ENCODE peak calls at places on chromosomes 13 and 19, in six cellular contexts. Q is HepG2, O is GM12878, P is K562, U is HCT116, R is H1. K is an unnamed sample.

GRCh38 chr13:47033216-47033615 is 136.4 kb upstream of the HTR2A start:
- DNase-seq in Q (no peak), O (no peak), P (peak), U (no peak), R (no peak), K (no peak)

GRCh38 chr19:45253396-45254027 is 2.4 kb downstream of the MARK4 start:
- DNase-seq in Q (no peak), O (no peak), P (no peak), U (no peak), R (no peak), K (no peak)

GRCh38 chr13:103097366-103097928 is 31.2 kb upstream of the SLC10A2 start:
- DNase-seq in Q (no peak), O (no peak), P (no peak), U (no peak), R (no peak), K (no peak)

GRCh38 chr19:8904597-8904996 is 72.4 kb downstream of the MBD3L1 start:
- DNase-seq in Q (no peak), O (no peak), P (no peak), U (no peak), R (no peak), K (no peak)

GRCh38 chr13:114055766-114056165 is 76.7 kb downstream of the RASA3 start:
- DNase-seq in Q (no peak), O (no peak), P (no peak), U (no peak), R (no peak), K (no peak)

GRCh38 chr13:29743229-29743786 is 107.1 kb downstream of the UBL3 start:
- DNase-seq in Q (no peak), O (no peak), P (no peak), U (no peak), R (no peak), K (no peak)

GRCh38 chr19:28465317-28466086 is 747.4 kb downstream of the UQCRFS1 start:
- DNase-seq in Q (no peak), O (no peak), P (no peak), U (no peak), R (no peak), K (no peak)

GRCh38 chr13:103236213-103236612 is 170.0 kb upstream of the SLC10A2 start:
- DNase-seq in Q (no peak), O (no peak), P (no peak), U (no peak), R (no peak), K (no peak)

GRCh38 chr19:44891016-44891882 is at the start of gene TOMM40:
- DNase-seq in Q (peak), O (no peak), P (no peak), U (no peak), R (no peak), K (peak)

GRCh38 chr19:48480151-48480475 is 10.9 kb downstream of the CYTH2 start:
- DNase-seq in Q (no peak), O (no peak), P (no peak), U (no peak), R (no peak), K (no peak)

GRCh38 chr19:40691421-40692211 is 1.2 kb upstream of the NUMBL start:
- DNase-seq in Q (no peak), O (no peak), P (peak), U (no peak), R (no peak), K (peak)

DNA sequence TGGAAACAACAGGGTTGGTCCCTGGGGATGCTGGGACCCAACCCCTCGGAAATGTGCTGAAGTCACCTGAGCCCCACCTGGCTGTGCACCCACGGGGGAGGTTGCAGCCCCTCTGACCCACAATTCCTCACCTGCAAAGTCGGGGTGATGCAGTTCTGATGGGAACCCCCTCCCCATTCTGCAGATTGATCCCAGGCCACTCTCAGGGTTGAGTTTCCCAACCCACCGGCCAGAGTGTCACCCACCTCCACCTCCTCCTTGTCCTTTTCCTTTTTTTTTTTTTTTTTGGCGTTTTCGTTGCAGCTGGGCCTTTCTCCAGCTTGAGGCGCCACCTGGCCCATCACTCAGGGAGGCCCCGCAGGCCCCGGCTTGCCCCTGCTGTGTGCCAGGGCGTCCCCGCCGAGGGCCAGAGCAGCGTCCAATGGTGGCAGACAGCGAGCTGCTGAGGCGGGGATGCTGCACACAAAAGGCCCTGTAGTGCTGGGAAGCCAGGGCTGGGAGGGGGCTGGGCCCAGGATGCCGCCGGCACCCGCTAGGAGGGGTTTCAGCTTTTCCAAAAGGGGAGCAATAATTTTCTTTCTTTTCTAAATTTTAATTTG is 4.6 kb downstream of the PIK3R2 start:
- DNase-seq in Q (no peak), O (no peak), P (no peak), U (no peak), R (no peak), K (no peak)
- TF ChIP-seq ZNF274 in Q (no peak), O (no peak), P (no peak), U (no peak), R (no peak), K (no peak)

GRCh38 chr19:5154129-5154798 is 185.4 kb downstream of the KDM4B start:
- DNase-seq in Q (peak), O (no peak), P (peak), U (no peak), R (no peak), K (no peak)
- TF ChIP-seq YY1 in Q (no peak), O (no peak), P (no peak), U (no peak), R (peak), K (no peak)

DNA sequence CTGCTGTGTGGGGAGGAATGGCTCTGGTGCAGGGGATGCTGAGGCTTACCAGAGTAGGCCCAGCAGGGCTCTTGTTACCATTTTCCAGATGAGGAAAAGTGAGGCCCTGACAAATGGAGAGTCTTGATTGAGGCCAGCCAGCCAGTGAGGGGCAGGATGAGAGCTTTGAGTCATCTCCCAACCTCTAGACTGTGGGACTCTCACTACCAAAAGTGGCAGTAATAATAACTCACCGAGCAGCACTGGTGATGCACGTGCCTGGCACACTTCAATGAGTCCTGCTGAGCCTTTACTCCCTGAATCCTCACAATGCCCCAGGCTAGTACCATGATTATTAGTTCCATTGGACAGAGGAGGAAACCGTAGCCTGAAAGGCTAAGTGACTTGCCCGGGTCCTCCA is 7.8 kb downstream of the CIC start:
- DNase-seq in Q (no peak), O (no peak), P (no peak), U (no peak), R (no peak), K (no peak)
- TF ChIP-seq ZNF274 in Q (no peak), O (no peak), P (no peak), U (no peak), R (no peak), K (no peak)

GRCh38 chr19:5052945-5053485 is 84.1 kb downstream of the KDM4B start:
- DNase-seq in Q (no peak), O (no peak), P (no peak), U (no peak), R (no peak), K (no peak)

GRCh38 chr19:5052515-5052914 is 83.6 kb downstream of the KDM4B start:
- DNase-seq in Q (no peak), O (no peak), P (no peak), U (no peak), R (no peak), K (no peak)

GRCh38 chr19:5055457-5055776 is 86.5 kb downstream of the KDM4B start:
- DNase-seq in Q (no peak), O (no peak), P (no peak), U (no peak), R (no peak), K (no peak)

GRCh38 chr19:5053661-5054060 is 84.7 kb downstream of the KDM4B start:
- DNase-seq in Q (no peak), O (no peak), P (no peak), U (no peak), R (no peak), K (no peak)

DNA sequence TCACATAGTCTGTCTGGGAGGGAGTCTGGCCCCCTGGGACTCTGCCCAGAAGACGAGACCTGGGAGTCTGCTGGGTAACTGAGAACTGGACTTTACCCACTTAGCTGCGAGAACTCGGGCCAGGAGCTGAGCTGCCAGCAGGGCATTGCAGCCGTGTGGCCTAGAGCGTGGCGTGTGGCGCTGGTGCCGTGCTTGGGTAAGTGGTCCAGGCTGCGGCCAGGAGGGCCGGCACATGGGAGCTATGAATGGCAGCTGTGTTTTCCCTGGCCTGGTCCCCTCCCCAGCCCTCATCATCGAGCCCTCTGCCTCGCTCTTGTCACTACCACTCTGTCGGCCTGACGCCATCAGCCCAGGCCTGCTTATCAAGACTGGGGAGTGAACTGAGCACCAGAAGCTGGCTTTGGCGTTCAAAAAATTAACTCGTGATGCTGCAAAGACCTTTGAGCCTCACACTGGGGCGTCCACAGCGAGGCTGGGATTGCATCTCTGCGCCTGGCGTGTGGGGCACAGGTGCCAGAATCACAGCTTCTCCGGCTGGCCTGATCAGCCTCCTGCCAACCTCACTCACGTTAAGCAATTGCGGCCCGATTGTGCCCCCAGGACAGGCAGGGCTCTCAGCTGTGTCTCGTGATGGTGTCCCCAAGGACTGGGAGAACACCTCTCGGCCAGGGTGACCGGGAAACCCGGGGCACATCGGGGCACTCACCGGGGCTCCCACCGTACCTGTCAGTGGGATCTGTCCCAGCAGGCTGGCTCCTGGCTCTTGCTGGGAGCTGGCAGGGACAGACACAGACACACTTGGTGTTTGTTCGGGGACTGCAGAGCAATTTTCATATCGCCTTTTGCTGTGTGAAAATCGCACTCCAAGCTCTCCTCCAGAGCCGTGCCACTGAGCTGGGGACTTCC is 85.9 kb downstream of the KDM4B start:
- DNase-seq in Q (no peak), O (no peak), P (no peak), U (no peak), R (no peak), K (no peak)
- TF ChIP-seq YY1 in Q (no peak), O (no peak), P (no peak), U (no peak), R (no peak), K (no peak)

GRCh38 chr13:110330491-110331001 is 23.5 kb downstream of the COL4A2 start:
- DNase-seq in Q (no peak), O (no peak), P (no peak), U (no peak), R (no peak), K (no peak)
- TF ChIP-seq ZNF274 in Q (no peak), O (no peak), P (no peak), U (no peak), R (no peak), K (no peak)

GRCh38 chr19:15379996-15380647 is 535 bp upstream of the AKAP8 start:
- DNase-seq in Q (peak), O (no peak), P (peak), U (peak), R (peak), K (peak)
- TF ChIP-seq YY1 in Q (no peak), O (no peak), P (no peak), U (no peak), R (no peak), K (no peak)

GRCh38 chr13:31011193-31011860 is 78.9 kb downstream of the TEX26 start:
- DNase-seq in Q (no peak), O (no peak), P (no peak), U (no peak), R (no peak), K (peak)

GRCh38 chr13:31005066-31005465 is 72.6 kb downstream of the TEX26 start:
- DNase-seq in Q (no peak), O (no peak), P (no peak), U (no peak), R (no peak), K (no peak)

GRCh38 chr13:31009166-31009565 is 76.7 kb downstream of the TEX26 start:
- DNase-seq in Q (no peak), O (no peak), P (no peak), U (no peak), R (no peak), K (no peak)

GRCh38 chr13:31007392-31007791 is 74.9 kb downstream of the TEX26 start:
- DNase-seq in Q (no peak), O (no peak), P (no peak), U (no peak), R (no peak), K (no peak)

DNA sequence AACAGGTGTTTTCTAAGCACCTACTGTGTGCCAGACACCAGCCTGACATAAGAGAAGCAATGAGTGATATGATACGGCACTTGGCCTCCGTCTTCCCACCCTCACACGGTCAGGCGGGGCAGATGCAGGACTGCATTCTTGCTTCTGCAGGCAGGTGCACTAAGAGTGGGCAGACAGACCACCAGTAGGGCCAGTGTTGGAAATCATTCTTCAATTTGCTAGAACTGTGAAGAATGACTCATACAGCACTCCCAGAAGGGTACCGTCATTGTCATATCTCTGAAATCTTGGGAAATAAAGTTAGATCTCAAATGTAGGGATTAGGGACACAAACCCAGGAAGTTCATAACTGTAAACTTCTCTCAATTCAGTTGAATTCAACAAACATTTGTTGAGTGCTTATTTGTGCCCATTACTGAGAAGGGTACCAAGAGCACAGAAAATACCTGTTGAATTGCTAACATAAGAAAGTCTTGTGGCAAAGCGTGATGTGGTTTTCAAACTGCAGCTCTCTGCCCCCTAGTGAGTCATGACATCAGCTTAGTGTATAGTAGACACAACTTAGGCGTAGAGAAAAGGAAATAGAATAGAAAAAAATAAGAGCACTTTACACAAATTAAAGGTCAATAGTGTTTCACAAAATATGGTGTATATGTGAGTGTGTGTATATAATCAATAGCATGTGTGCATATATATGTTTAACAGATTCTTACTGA is 76.1 kb downstream of the TEX26 start:
- DNase-seq in Q (no peak), O (no peak), P (no peak), U (no peak), R (no peak), K (no peak)
- TF ChIP-seq ZNF274 in Q (no peak), O (no peak), P (no peak), U (no peak), R (no peak), K (no peak)

GRCh38 chr19:17180997-17181702 is 34.0 kb upstream of the USE1 start:
- DNase-seq in Q (no peak), O (no peak), P (no peak), U (no peak), R (no peak), K (no peak)
- TF ChIP-seq YY1 in Q (no peak), O (no peak), P (no peak), U (no peak), R (no peak), K (no peak)

K was measured in NT2/D1.